ENCODE peak calls at places on chromosomes 16 and 17, in four cellular contexts. T is astrocyte of the spinal cord, C is OCI-LY7, U is BJ. N is an unnamed sample.

GRCh38 chr17:21535686-21536085 is 156.6 kb upstream of the KCNJ18 start:
- DNase-seq in T (no peak), C (no peak), U (no peak), N (no peak)

GRCh38 chr17:17151962-17152361 is 54.2 kb downstream of the PLD6 start:
- DNase-seq in T (peak; percentile 95), C (no peak), U (peak; percentile 82), N (no peak)

GRCh38 chr17:56130030-56130429 is 23.2 kb upstream of the ANKFN1 start:
- DNase-seq in T (no peak), C (no peak), U (no peak), N (no peak)

GRCh38 chr17:4664230-4664629 is 22.8 kb upstream of the ALOX15 start:
- DNase-seq in T (no peak), C (no peak), U (no peak), N (no peak)

GRCh38 chr17:56257075-56257474 is 103.8 kb downstream of the ANKFN1 start:
- DNase-seq in T (no peak), C (no peak), U (no peak), N (no peak)

GRCh38 chr16:58332997-58333700 is 38.3 kb upstream of the PRSS54 start:
- DNase-seq in T (no peak), C (no peak), U (no peak), N (peak; percentile 86)

GRCh38 chr16:30032083-30032819 is 1.2 kb upstream of the TLCD3B start:
- DNase-seq in T (peak; percentile 61), C (peak; percentile 80), U (no peak), N (peak; percentile 93)

GRCh38 chr17:60089097-60089844 is 10.6 kb upstream of the HEATR6 start:
- DNase-seq in T (no peak), C (peak; percentile 61), U (no peak), N (no peak)

GRCh38 chr16:7185689-7186088 is 147.0 kb upstream of the RBFOX1 start:
- DNase-seq in T (no peak), C (no peak), U (no peak), N (no peak)

GRCh38 chr16:70695351-70696070 is 9.7 kb upstream of the MTSS2 start:
- DNase-seq in T (no peak), C (peak; percentile 19), U (no peak), N (peak; percentile 75)

GRCh38 chr17:31466096-31466495 is 74.6 kb downstream of the RAB11FIP4 start:
- DNase-seq in T (no peak), C (no peak), U (no peak), N (no peak)

GRCh38 chr16:86391987-86392386 is 118.3 kb upstream of the FOXF1 start:
- DNase-seq in T (peak; percentile 40), C (no peak), U (no peak), N (no peak)

GRCh38 chr16:56985288-56985961 is 3.9 kb upstream of the NLRC5 start:
- DNase-seq in T (peak; percentile 85), C (no peak), U (peak; percentile 38), N (peak; percentile 58)

GRCh38 chr17:81301195-81302144 is 6.4 kb upstream of the SLC38A10 start:
- DNase-seq in T (no peak), C (no peak), U (no peak), N (no peak)

GRCh38 chr17:45999900-46000290 is 845 bp downstream of the STH start:
- DNase-seq in T (no peak), C (no peak), U (no peak), N (no peak)

GRCh38 chr17:48719642-48720262 is 2.6 kb downstream of the PRAC1 start:
- DNase-seq in T (no peak), C (no peak), U (no peak), N (peak; percentile 95)

GRCh38 chr16:87963400-87963799 is 12.2 kb downstream of the BANP start:
- DNase-seq in T (peak; percentile 87), C (no peak), U (peak; percentile 43), N (peak; percentile 26)

GRCh38 chr17:64747938-64748540 is 85.9 kb upstream of the SMURF2 start:
- DNase-seq in T (peak; percentile 39), C (no peak), U (peak; percentile 21), N (no peak)

GRCh38 chr17:47733047-47733413 is at the start of gene TBX21:
- DNase-seq in T (no peak), C (peak; percentile 41), U (no peak), N (peak; percentile 97)

GRCh38 chr17:55570360-55570759 is 59.1 kb upstream of the SMIM36 start:
- DNase-seq in T (no peak), C (no peak), U (no peak), N (no peak)

GRCh38 chr17:68759002-68759342 is 157.8 kb upstream of the FAM20A start:
- DNase-seq in T (no peak), C (no peak), U (no peak), N (no peak)

GRCh38 chr17:68762911-68763310 is 161.7 kb upstream of the FAM20A start:
- DNase-seq in T (no peak), C (no peak), U (no peak), N (no peak)

GRCh38 chr17:68763551-68763950 is 162.4 kb upstream of the FAM20A start:
- DNase-seq in T (peak; percentile 26), C (no peak), U (no peak), N (no peak)

GRCh38 chr17:68760141-68760475 is 158.9 kb upstream of the FAM20A start:
- DNase-seq in T (no peak), C (no peak), U (no peak), N (no peak)

DNA sequence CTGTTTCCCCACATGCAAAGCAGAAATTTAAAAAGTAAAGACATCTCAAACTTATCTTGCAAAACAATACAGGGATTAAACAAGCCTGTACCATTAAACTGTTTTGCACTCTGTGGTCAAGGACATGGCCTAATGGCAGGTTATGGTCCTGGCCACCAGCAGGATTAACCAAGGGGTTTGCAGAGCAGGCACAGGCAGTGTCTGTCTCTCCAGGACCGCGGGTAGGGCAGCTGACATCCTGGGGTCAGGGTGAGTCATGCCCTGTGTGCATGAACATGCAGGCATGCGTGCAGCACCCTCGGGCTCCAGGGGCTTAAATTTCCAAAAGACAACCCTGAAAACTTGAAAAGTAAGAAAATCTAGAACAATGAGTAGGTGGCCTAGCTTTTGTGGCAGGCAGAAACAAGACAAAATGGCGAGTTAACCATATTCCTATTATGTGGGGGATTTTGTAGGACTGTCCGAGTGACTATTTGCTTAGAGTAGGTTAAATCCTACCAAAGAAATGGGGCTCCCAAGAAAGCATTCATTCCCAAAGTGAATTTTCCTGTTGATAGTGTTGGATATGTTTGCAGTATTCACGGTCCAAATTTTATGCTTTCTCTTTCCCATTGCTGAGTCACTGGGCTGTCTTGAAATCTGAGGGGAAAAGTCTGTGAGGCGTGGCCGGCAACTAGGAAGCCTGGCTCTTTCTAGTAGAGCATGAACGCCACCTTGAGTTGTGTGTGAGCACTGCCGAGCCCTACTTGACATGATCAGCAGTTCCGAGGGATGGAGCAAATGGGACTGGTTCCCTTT is 158.4 kb upstream of the FAM20A start:
- DNase-seq in T (peak; percentile 93), C (peak; percentile 67), U (peak; percentile 56), N (peak; percentile 98)
- TF ChIP-seq CTCF in T (peak; percentile 97), C (peak; percentile 87), U (peak; percentile 95), N (peak; percentile 95)

GRCh38 chr16:48681520-48681919 is 71.5 kb upstream of the N4BP1 start:
- DNase-seq in T (no peak), C (peak; percentile 7), U (no peak), N (no peak)
- TF ChIP-seq CTCF in T (no peak), C (peak; percentile 56), U (no peak), N (peak; percentile 19)

DNA sequence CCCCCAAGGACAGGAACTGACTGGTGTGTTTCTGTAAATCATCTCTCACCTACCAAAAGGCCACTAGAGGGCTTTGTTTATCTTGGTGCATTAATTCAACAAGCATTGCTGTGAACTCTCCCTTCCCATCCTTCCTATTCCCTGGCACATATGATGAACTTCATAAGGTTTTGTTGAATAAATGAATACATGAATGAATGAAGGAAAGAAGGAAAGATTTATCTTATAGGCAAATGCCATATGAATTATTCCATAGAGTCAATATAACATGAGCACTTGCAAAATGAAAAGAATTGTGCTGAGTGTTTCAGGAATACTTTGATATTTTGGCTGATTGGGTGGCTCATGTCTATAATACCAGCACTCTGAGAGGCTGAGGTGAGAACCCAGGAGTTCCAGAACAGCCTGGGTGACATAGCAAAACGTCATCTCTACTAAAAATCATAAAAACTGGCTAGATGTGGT is 4.3 kb downstream of the SPDYE4 start:
- DNase-seq in T (peak; percentile 7), C (peak; percentile 44), U (no peak), N (no peak)
- TF ChIP-seq CTCF in T (peak; percentile 28), C (peak; percentile 80), U (peak; percentile 42), N (peak; percentile 82)

DNA sequence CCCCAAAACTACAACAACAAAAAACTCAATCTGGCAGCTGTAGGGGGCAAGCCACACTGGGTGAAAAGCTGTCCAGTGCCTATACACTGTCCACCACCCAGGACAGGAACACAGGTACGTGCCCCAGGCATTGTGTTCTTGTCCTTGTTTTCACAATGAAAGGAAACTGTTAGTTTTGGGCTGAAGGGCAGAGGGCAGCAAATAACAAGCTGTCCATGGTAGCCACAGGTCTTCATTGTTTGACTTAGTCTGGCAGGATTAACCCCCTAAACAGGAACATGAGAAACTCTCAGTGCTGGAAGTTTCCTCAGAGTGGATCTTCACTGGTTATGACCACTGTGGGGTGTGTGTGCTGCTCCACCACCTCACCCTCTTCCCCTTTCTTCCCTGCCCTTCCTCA is 224.6 kb upstream of the N4BP1 start:
- DNase-seq in T (no peak), C (no peak), U (no peak), N (peak; percentile 49)
- TF ChIP-seq CTCF in T (no peak), C (no peak), U (no peak), N (peak; percentile 46)

N was measured in endodermal cell.